ENCODE peak calls at places on chromosomes 3 and 15, in seven cellular contexts. One of them, this sample, is unnamed.

GRCh38 chr3:186461141-186461540 is 83.0 kb downstream of the CRYGS start:
- DNase-seq in spleen: no peak
- DNase-seq in sigmoid colon: no peak
- DNase-seq in IMR-90: peak
- DNase-seq in GM12891: no peak
- DNase-seq in heart left ventricle: no peak
- DNase-seq in erythroblast: no peak
- DNase-seq in this sample: no peak

GRCh38 chr15:85131915-85132314 is 150.3 kb downstream of the PDE8A start:
- DNase-seq in heart left ventricle: no peak
- DNase-seq in GM12891: no peak
- DNase-seq in spleen: no peak
- DNase-seq in IMR-90: no peak
- DNase-seq in sigmoid colon: no peak
- DNase-seq in erythroblast: no peak
- DNase-seq in this sample: no peak

GRCh38 chr3:128554100-128554464 is 61.1 kb upstream of the GATA2 start:
- DNase-seq in GM12891: no peak
- DNase-seq in IMR-90: peak
- DNase-seq in erythroblast: no peak
- DNase-seq in spleen: no peak
- DNase-seq in heart left ventricle: no peak
- DNase-seq in sigmoid colon: peak
- DNase-seq in this sample: no peak

GRCh38 chr3:116474356-116475200 is 29.3 kb upstream of the LSAMP start:
- DNase-seq in IMR-90: peak
- DNase-seq in spleen: no peak
- DNase-seq in erythroblast: no peak
- DNase-seq in heart left ventricle: no peak
- DNase-seq in sigmoid colon: no peak
- DNase-seq in GM12891: no peak
- DNase-seq in this sample: no peak

GRCh38 chr3:23900744-23901143 is 16.0 kb downstream of the NKIRAS1 start:
- DNase-seq in sigmoid colon: no peak
- DNase-seq in heart left ventricle: no peak
- DNase-seq in GM12891: no peak
- DNase-seq in erythroblast: no peak
- DNase-seq in IMR-90: peak
- DNase-seq in spleen: no peak
- DNase-seq in this sample: no peak

GRCh38 chr3:119597548-119598288 is at the start of gene PLA1A:
- DNase-seq in IMR-90: no peak
- DNase-seq in spleen: no peak
- DNase-seq in sigmoid colon: no peak
- DNase-seq in heart left ventricle: no peak
- DNase-seq in erythroblast: no peak
- DNase-seq in GM12891: no peak
- DNase-seq in this sample: no peak

GRCh38 chr15:56774356-56774755 is 41.0 kb upstream of the ZNF280D start:
- DNase-seq in GM12891: no peak
- DNase-seq in sigmoid colon: no peak
- DNase-seq in heart left ventricle: no peak
- DNase-seq in IMR-90: no peak
- DNase-seq in spleen: no peak
- DNase-seq in erythroblast: no peak
- DNase-seq in this sample: no peak

GRCh38 chr15:25850154-25851111 is 12.7 kb downstream of the ATP10A start:
- DNase-seq in heart left ventricle: peak
- DNase-seq in GM12891: peak
- DNase-seq in spleen: peak
- DNase-seq in IMR-90: peak
- DNase-seq in erythroblast: peak
- DNase-seq in sigmoid colon: peak
- DNase-seq in this sample: no peak

GRCh38 chr3:194439915-194440550 is 41.0 kb upstream of the GP5 start:
- DNase-seq in IMR-90: no peak
- DNase-seq in heart left ventricle: no peak
- DNase-seq in sigmoid colon: no peak
- DNase-seq in GM12891: no peak
- DNase-seq in spleen: no peak
- DNase-seq in erythroblast: no peak
- DNase-seq in this sample: no peak

GRCh38 chr3:100030914-100031313 is 83.4 kb downstream of the FILIP1L start:
- DNase-seq in erythroblast: no peak
- DNase-seq in sigmoid colon: no peak
- DNase-seq in GM12891: no peak
- DNase-seq in spleen: no peak
- DNase-seq in IMR-90: no peak
- DNase-seq in heart left ventricle: no peak
- DNase-seq in this sample: no peak

GRCh38 chr15:63374686-63375520 is 6.7 kb downstream of the CA12 start:
- DNase-seq in sigmoid colon: no peak
- DNase-seq in spleen: peak
- DNase-seq in erythroblast: no peak
- DNase-seq in GM12891: no peak
- DNase-seq in heart left ventricle: no peak
- DNase-seq in IMR-90: peak
- DNase-seq in this sample: no peak

GRCh38 chr3:119469378-119470189 is 821 bp downstream of the POGLUT1 start:
- DNase-seq in erythroblast: no peak
- DNase-seq in heart left ventricle: no peak
- DNase-seq in GM12891: no peak
- DNase-seq in IMR-90: peak
- DNase-seq in sigmoid colon: no peak
- DNase-seq in spleen: no peak
- DNase-seq in this sample: no peak

GRCh38 chr3:2166552-2166951 is 67.9 kb downstream of the CNTN4 start:
- DNase-seq in GM12891: no peak
- DNase-seq in IMR-90: no peak
- DNase-seq in erythroblast: no peak
- DNase-seq in sigmoid colon: no peak
- DNase-seq in heart left ventricle: no peak
- DNase-seq in spleen: no peak
- DNase-seq in this sample: no peak

GRCh38 chr3:146542179-146542578 is 2.2 kb downstream of the PLSCR1 start:
- DNase-seq in IMR-90: peak
- DNase-seq in GM12891: no peak
- DNase-seq in spleen: no peak
- DNase-seq in sigmoid colon: no peak
- DNase-seq in erythroblast: peak
- DNase-seq in heart left ventricle: no peak
- DNase-seq in this sample: no peak

GRCh38 chr3:141321109-141321497 is 47.2 kb upstream of the ZBTB38 start:
- DNase-seq in erythroblast: no peak
- DNase-seq in IMR-90: peak
- DNase-seq in sigmoid colon: no peak
- DNase-seq in spleen: no peak
- DNase-seq in heart left ventricle: no peak
- DNase-seq in GM12891: no peak
- DNase-seq in this sample: no peak

GRCh38 chr3:141312359-141313090 is 55.8 kb upstream of the ZBTB38 start:
- DNase-seq in sigmoid colon: no peak
- DNase-seq in erythroblast: peak
- DNase-seq in spleen: no peak
- DNase-seq in heart left ventricle: no peak
- DNase-seq in IMR-90: no peak
- DNase-seq in GM12891: no peak
- DNase-seq in this sample: no peak

GRCh38 chr3:141313091-141313683 is 55.1 kb upstream of the ZBTB38 start:
- DNase-seq in IMR-90: no peak
- DNase-seq in erythroblast: no peak
- DNase-seq in spleen: no peak
- DNase-seq in heart left ventricle: no peak
- DNase-seq in GM12891: no peak
- DNase-seq in sigmoid colon: no peak
- DNase-seq in this sample: no peak

GRCh38 chr3:141320399-141321108 is 47.8 kb upstream of the ZBTB38 start:
- DNase-seq in IMR-90: no peak
- DNase-seq in sigmoid colon: no peak
- DNase-seq in heart left ventricle: no peak
- DNase-seq in GM12891: no peak
- DNase-seq in erythroblast: no peak
- DNase-seq in spleen: no peak
- DNase-seq in this sample: no peak

GRCh38 chr3:141316851-141317250 is 51.5 kb upstream of the ZBTB38 start:
- DNase-seq in spleen: no peak
- DNase-seq in heart left ventricle: no peak
- DNase-seq in sigmoid colon: no peak
- DNase-seq in GM12891: no peak
- DNase-seq in erythroblast: no peak
- DNase-seq in IMR-90: no peak
- DNase-seq in this sample: no peak
- TF ChIP-seq POLR2A in spleen: no peak
- TF ChIP-seq POLR2A in heart left ventricle: no peak
- TF ChIP-seq POLR2A in sigmoid colon: no peak
- TF ChIP-seq POLR2A in GM12891: no peak
- TF ChIP-seq POLR2A in erythroblast: no peak
- TF ChIP-seq POLR2A in IMR-90: no peak
- TF ChIP-seq POLR2A in this sample: no peak

DNA sequence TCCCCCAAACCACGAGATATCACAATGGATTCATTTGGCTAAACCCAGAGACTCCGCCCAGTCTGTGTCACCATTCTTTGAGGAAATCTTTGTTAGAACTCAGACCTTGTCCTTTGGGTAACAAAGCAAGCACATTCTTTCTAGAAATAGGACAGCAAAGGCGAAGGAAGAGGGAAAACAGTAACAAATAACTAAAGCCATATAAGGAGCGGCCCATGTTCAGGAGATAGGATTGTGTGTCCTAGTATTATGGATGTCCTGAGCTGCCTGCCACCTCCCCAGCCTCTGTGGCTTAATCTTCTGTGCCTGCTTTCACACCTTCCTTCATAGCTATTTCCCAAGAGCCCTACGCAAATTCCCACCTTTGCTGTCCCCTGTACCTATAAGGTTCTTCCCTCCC is 59.9 kb downstream of the UACA start:
- DNase-seq in GM12891: no peak
- DNase-seq in spleen: no peak
- DNase-seq in IMR-90: no peak
- DNase-seq in heart left ventricle: no peak
- DNase-seq in erythroblast: no peak
- DNase-seq in sigmoid colon: no peak
- DNase-seq in this sample: no peak
- TF ChIP-seq POLR2A in GM12891: no peak
- TF ChIP-seq POLR2A in spleen: no peak
- TF ChIP-seq POLR2A in IMR-90: no peak
- TF ChIP-seq POLR2A in heart left ventricle: no peak
- TF ChIP-seq POLR2A in erythroblast: no peak
- TF ChIP-seq POLR2A in sigmoid colon: no peak
- TF ChIP-seq POLR2A in this sample: no peak

DNA sequence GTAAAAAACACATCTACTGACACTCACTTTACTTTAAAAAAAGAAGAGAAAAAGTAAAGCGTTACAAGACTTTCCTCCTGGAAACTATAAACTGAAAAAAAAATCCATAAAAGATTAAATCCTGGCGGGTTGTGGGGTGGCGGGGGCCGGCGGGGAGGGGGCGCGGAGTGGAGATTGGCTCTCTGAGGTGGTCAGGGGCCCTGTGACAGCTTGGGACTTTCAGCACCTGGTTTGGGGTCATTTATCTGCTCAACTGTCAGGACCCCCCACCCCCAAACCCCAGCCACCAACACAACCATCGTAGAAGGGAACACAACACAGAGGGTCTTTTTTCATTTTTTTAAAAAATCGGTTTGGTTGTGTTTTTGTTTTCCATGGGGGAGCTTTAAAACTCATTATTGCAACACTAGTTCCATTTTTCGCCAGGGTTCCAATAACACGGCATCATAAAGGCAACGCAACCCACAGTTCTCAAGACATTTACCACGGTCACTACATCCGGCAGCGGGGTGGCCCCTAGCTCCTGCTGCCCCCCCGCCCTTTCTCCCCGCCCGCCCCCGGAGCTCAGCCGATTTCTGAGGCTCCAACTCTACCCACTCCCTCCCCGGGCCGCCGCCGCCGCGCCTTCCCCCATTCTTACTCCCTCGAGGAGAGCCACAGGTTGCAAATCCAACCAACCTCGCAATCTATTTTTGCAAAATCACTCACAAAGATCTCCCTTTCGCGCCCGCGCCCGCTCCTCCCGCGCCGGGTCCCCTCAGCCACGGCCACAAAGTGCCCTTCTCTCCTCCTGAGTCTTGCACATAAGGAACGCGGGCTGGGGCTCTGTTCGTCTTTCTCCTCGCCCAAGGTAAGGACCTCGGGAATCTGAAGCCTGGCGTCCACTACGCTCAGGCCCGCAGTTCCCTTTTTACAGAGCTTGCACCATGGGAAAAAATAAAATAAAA is 1.8 kb downstream of the BCL6 start:
- DNase-seq in GM12891: no peak
- DNase-seq in spleen: peak
- DNase-seq in erythroblast: peak
- DNase-seq in IMR-90: peak
- DNase-seq in sigmoid colon: peak
- DNase-seq in heart left ventricle: peak
- DNase-seq in this sample: peak
- TF ChIP-seq POLR2A in GM12891: no peak
- TF ChIP-seq POLR2A in spleen: no peak
- TF ChIP-seq POLR2A in erythroblast: no peak
- TF ChIP-seq POLR2A in IMR-90: peak
- TF ChIP-seq POLR2A in sigmoid colon: peak
- TF ChIP-seq POLR2A in heart left ventricle: no peak
- TF ChIP-seq POLR2A in this sample: peak

GRCh38 chr15:67196222-67196621 is 58.2 kb downstream of the AAGAB start:
- DNase-seq in spleen: no peak
- DNase-seq in erythroblast: no peak
- DNase-seq in GM12891: no peak
- DNase-seq in IMR-90: peak
- DNase-seq in heart left ventricle: no peak
- DNase-seq in sigmoid colon: no peak
- DNase-seq in this sample: no peak
- TF ChIP-seq POLR2A in spleen: no peak
- TF ChIP-seq POLR2A in erythroblast: no peak
- TF ChIP-seq POLR2A in GM12891: peak
- TF ChIP-seq POLR2A in IMR-90: no peak
- TF ChIP-seq POLR2A in heart left ventricle: no peak
- TF ChIP-seq POLR2A in sigmoid colon: no peak
- TF ChIP-seq POLR2A in this sample: no peak

GRCh38 chr3:3799173-3800075 is at the start of gene LRRN1:
- DNase-seq in spleen: peak
- DNase-seq in heart left ventricle: peak
- DNase-seq in sigmoid colon: peak
- DNase-seq in IMR-90: no peak
- DNase-seq in GM12891: peak
- DNase-seq in erythroblast: no peak
- DNase-seq in this sample: peak
- TF ChIP-seq POLR2A in spleen: no peak
- TF ChIP-seq POLR2A in heart left ventricle: no peak
- TF ChIP-seq POLR2A in sigmoid colon: no peak
- TF ChIP-seq POLR2A in IMR-90: no peak
- TF ChIP-seq POLR2A in GM12891: no peak
- TF ChIP-seq POLR2A in erythroblast: no peak
- TF ChIP-seq POLR2A in this sample: peak

GRCh38 chr3:60523536-60523935 is 727.7 kb downstream of the FHIT start:
- DNase-seq in erythroblast: no peak
- DNase-seq in spleen: no peak
- DNase-seq in GM12891: no peak
- DNase-seq in sigmoid colon: no peak
- DNase-seq in heart left ventricle: no peak
- DNase-seq in IMR-90: no peak
- DNase-seq in this sample: no peak
- TF ChIP-seq POLR2A in erythroblast: no peak
- TF ChIP-seq POLR2A in spleen: no peak
- TF ChIP-seq POLR2A in GM12891: no peak
- TF ChIP-seq POLR2A in sigmoid colon: no peak
- TF ChIP-seq POLR2A in heart left ventricle: no peak
- TF ChIP-seq POLR2A in IMR-90: no peak
- TF ChIP-seq POLR2A in this sample: no peak

This sample was measured in esophagus squamous epithelium.